ENCODE peak calls at places on chromosomes 5 and 9, in ten cellular contexts. One of them, this sample, is unnamed.

GRCh38 chr5:135890296-135890695 is 5.3 kb downstream of the IL9 start:
- DNase-seq in cerebellum: no peak
- DNase-seq in mesenteric fat pad: no peak
- DNase-seq in right cardiac atrium: no peak
- DNase-seq in HuH-7: no peak
- DNase-seq in GM10248: no peak
- DNase-seq in mesothelial cell of epicardium: no peak
- DNase-seq in Calu3: no peak
- DNase-seq in transverse colon: no peak
- DNase-seq in left kidney: no peak
- DNase-seq in this sample: no peak

GRCh38 chr5:136435951-136436544 is 70.7 kb upstream of the TRPC7 start:
- DNase-seq in HuH-7: no peak
- DNase-seq in GM10248: no peak
- DNase-seq in transverse colon: no peak
- DNase-seq in left kidney: no peak
- DNase-seq in Calu3: no peak
- DNase-seq in right cardiac atrium: no peak
- DNase-seq in mesenteric fat pad: no peak
- DNase-seq in mesothelial cell of epicardium: no peak
- DNase-seq in cerebellum: no peak
- DNase-seq in this sample: no peak

GRCh38 chr9:137669261-137669672 is 50.5 kb downstream of the EHMT1 start:
- DNase-seq in mesothelial cell of epicardium: no peak
- DNase-seq in transverse colon: no peak
- DNase-seq in right cardiac atrium: no peak
- DNase-seq in mesenteric fat pad: no peak
- DNase-seq in Calu3: no peak
- DNase-seq in cerebellum: no peak
- DNase-seq in GM10248: no peak
- DNase-seq in left kidney: no peak
- DNase-seq in HuH-7: no peak
- DNase-seq in this sample: no peak

GRCh38 chr9:73423891-73424290 is 272.2 kb downstream of the ANXA1 start:
- DNase-seq in mesothelial cell of epicardium: no peak
- DNase-seq in transverse colon: no peak
- DNase-seq in Calu3: no peak
- DNase-seq in left kidney: no peak
- DNase-seq in mesenteric fat pad: no peak
- DNase-seq in right cardiac atrium: no peak
- DNase-seq in cerebellum: no peak
- DNase-seq in HuH-7: no peak
- DNase-seq in GM10248: no peak
- DNase-seq in this sample: no peak

GRCh38 chr5:41686767-41687166 is 176.4 kb upstream of the PLCXD3 start:
- DNase-seq in left kidney: no peak
- DNase-seq in Calu3: no peak
- DNase-seq in mesothelial cell of epicardium: no peak
- DNase-seq in transverse colon: no peak
- DNase-seq in cerebellum: no peak
- DNase-seq in right cardiac atrium: no peak
- DNase-seq in GM10248: no peak
- DNase-seq in mesenteric fat pad: no peak
- DNase-seq in HuH-7: no peak
- DNase-seq in this sample: no peak

GRCh38 chr5:135029468-135030122 is 4.4 kb downstream of the PITX1 start:
- DNase-seq in cerebellum: no peak
- DNase-seq in left kidney: peak
- DNase-seq in HuH-7: no peak
- DNase-seq in transverse colon: no peak
- DNase-seq in mesothelial cell of epicardium: no peak
- DNase-seq in GM10248: no peak
- DNase-seq in Calu3: no peak
- DNase-seq in right cardiac atrium: no peak
- DNase-seq in mesenteric fat pad: no peak
- DNase-seq in this sample: no peak

GRCh38 chr5:107455111-107455544 is 215.6 kb downstream of the EFNA5 start:
- DNase-seq in mesothelial cell of epicardium: no peak
- DNase-seq in right cardiac atrium: no peak
- DNase-seq in mesenteric fat pad: no peak
- DNase-seq in left kidney: peak
- DNase-seq in cerebellum: no peak
- DNase-seq in GM10248: no peak
- DNase-seq in Calu3: no peak
- DNase-seq in transverse colon: no peak
- DNase-seq in HuH-7: no peak
- DNase-seq in this sample: no peak

GRCh38 chr9:76441551-76442322 is 17.2 kb upstream of the GCNT1 start:
- DNase-seq in HuH-7: no peak
- DNase-seq in transverse colon: no peak
- DNase-seq in Calu3: peak
- DNase-seq in mesenteric fat pad: no peak
- DNase-seq in mesothelial cell of epicardium: no peak
- DNase-seq in left kidney: peak
- DNase-seq in GM10248: peak
- DNase-seq in right cardiac atrium: no peak
- DNase-seq in cerebellum: no peak
- DNase-seq in this sample: no peak

GRCh38 chr5:56540266-56540665 is 275.1 kb upstream of the MAP3K1 start:
- DNase-seq in left kidney: no peak
- DNase-seq in mesothelial cell of epicardium: no peak
- DNase-seq in transverse colon: no peak
- DNase-seq in cerebellum: no peak
- DNase-seq in mesenteric fat pad: no peak
- DNase-seq in GM10248: no peak
- DNase-seq in right cardiac atrium: no peak
- DNase-seq in HuH-7: no peak
- DNase-seq in Calu3: no peak
- DNase-seq in this sample: no peak

GRCh38 chr9:135309763-135310125 is 169.8 kb upstream of the PPP1R26 start:
- DNase-seq in Calu3: no peak
- DNase-seq in mesenteric fat pad: no peak
- DNase-seq in left kidney: no peak
- DNase-seq in cerebellum: no peak
- DNase-seq in right cardiac atrium: no peak
- DNase-seq in mesothelial cell of epicardium: peak
- DNase-seq in GM10248: no peak
- DNase-seq in HuH-7: no peak
- DNase-seq in transverse colon: no peak
- DNase-seq in this sample: no peak

GRCh38 chr5:156991714-156992113 is 28.7 kb upstream of the TIMD4 start:
- DNase-seq in mesenteric fat pad: no peak
- DNase-seq in right cardiac atrium: no peak
- DNase-seq in left kidney: no peak
- DNase-seq in mesothelial cell of epicardium: no peak
- DNase-seq in HuH-7: no peak
- DNase-seq in transverse colon: no peak
- DNase-seq in cerebellum: no peak
- DNase-seq in GM10248: no peak
- DNase-seq in Calu3: peak
- DNase-seq in this sample: no peak

GRCh38 chr9:92740015-92740408 is 24.6 kb downstream of the BICD2 start:
- DNase-seq in mesenteric fat pad: no peak
- DNase-seq in right cardiac atrium: no peak
- DNase-seq in Calu3: no peak
- DNase-seq in mesothelial cell of epicardium: no peak
- DNase-seq in HuH-7: no peak
- DNase-seq in transverse colon: no peak
- DNase-seq in GM10248: no peak
- DNase-seq in left kidney: no peak
- DNase-seq in cerebellum: no peak
- DNase-seq in this sample: no peak

GRCh38 chr5:35117960-35118359 is 70.2 kb upstream of the AGXT2 start:
- DNase-seq in cerebellum: no peak
- DNase-seq in mesenteric fat pad: no peak
- DNase-seq in right cardiac atrium: no peak
- DNase-seq in mesothelial cell of epicardium: no peak
- DNase-seq in transverse colon: no peak
- DNase-seq in Calu3: no peak
- DNase-seq in HuH-7: no peak
- DNase-seq in left kidney: no peak
- DNase-seq in GM10248: peak
- DNase-seq in this sample: no peak

GRCh38 chr5:134566181-134566740 is 40.8 kb downstream of the JADE2 start:
- DNase-seq in cerebellum: no peak
- DNase-seq in left kidney: no peak
- DNase-seq in mesothelial cell of epicardium: no peak
- DNase-seq in HuH-7: no peak
- DNase-seq in GM10248: no peak
- DNase-seq in mesenteric fat pad: no peak
- DNase-seq in transverse colon: no peak
- DNase-seq in Calu3: no peak
- DNase-seq in right cardiac atrium: no peak
- DNase-seq in this sample: no peak

GRCh38 chr9:125755340-125755739 is 8.2 kb downstream of the PBX3 start:
- DNase-seq in transverse colon: no peak
- DNase-seq in mesenteric fat pad: no peak
- DNase-seq in mesothelial cell of epicardium: no peak
- DNase-seq in Calu3: no peak
- DNase-seq in left kidney: no peak
- DNase-seq in HuH-7: no peak
- DNase-seq in cerebellum: no peak
- DNase-seq in right cardiac atrium: no peak
- DNase-seq in GM10248: no peak
- DNase-seq in this sample: no peak

GRCh38 chr9:28155067-28155466 is 581.8 kb upstream of the C9orf72 start:
- DNase-seq in Calu3: no peak
- DNase-seq in right cardiac atrium: no peak
- DNase-seq in GM10248: no peak
- DNase-seq in mesenteric fat pad: no peak
- DNase-seq in mesothelial cell of epicardium: no peak
- DNase-seq in transverse colon: no peak
- DNase-seq in cerebellum: no peak
- DNase-seq in HuH-7: no peak
- DNase-seq in left kidney: peak
- DNase-seq in this sample: peak

GRCh38 chr9:77502568-77502967 is 145.6 kb downstream of the GNA14 start:
- DNase-seq in mesenteric fat pad: no peak
- DNase-seq in left kidney: no peak
- DNase-seq in HuH-7: no peak
- DNase-seq in GM10248: no peak
- DNase-seq in cerebellum: no peak
- DNase-seq in transverse colon: no peak
- DNase-seq in right cardiac atrium: no peak
- DNase-seq in mesothelial cell of epicardium: no peak
- DNase-seq in Calu3: no peak
- DNase-seq in this sample: no peak

This sample was measured in body of pancreas.